ENCODE peak calls at places on chromosomes 13 and 19, in four cellular contexts. One of them, this sample, is unnamed.

GRCh38 chr19:5436101-5436947 is 18.9 kb upstream of the ZNRF4 start:
- DNase-seq in EL: peak
- DNase-seq in progenitor cell of endocrine pancreas: peak
- DNase-seq in stimulated activated CD8-positive, alpha-beta memory T cell treated with anti-CD3 and anti-CD28 coated beads, Interleukin-2, amount 100 ng/mL, for 1 hour: no peak
- DNase-seq in this sample: peak

GRCh38 chr19:44356383-44357111 is at the start of gene ZNF112:
- DNase-seq in EL: peak
- DNase-seq in progenitor cell of endocrine pancreas: peak
- DNase-seq in stimulated activated CD8-positive, alpha-beta memory T cell treated with anti-CD3 and anti-CD28 coated beads, Interleukin-2, amount 100 ng/mL, for 1 hour: no peak
- DNase-seq in this sample: peak

GRCh38 chr19:16274466-16274865 is 50.2 kb upstream of the KLF2 start:
- DNase-seq in EL: no peak
- DNase-seq in progenitor cell of endocrine pancreas: no peak
- DNase-seq in stimulated activated CD8-positive, alpha-beta memory T cell treated with anti-CD3 and anti-CD28 coated beads, Interleukin-2, amount 100 ng/mL, for 1 hour: no peak
- DNase-seq in this sample: no peak

GRCh38 chr19:4774136-4774535 is 17.4 kb upstream of the FEM1A start:
- DNase-seq in EL: no peak
- DNase-seq in progenitor cell of endocrine pancreas: no peak
- DNase-seq in stimulated activated CD8-positive, alpha-beta memory T cell treated with anti-CD3 and anti-CD28 coated beads, Interleukin-2, amount 100 ng/mL, for 1 hour: no peak
- DNase-seq in this sample: no peak

GRCh38 chr13:98564204-98564603 is 12.7 kb downstream of the STK24 start:
- DNase-seq in EL: no peak
- DNase-seq in progenitor cell of endocrine pancreas: no peak
- DNase-seq in stimulated activated CD8-positive, alpha-beta memory T cell treated with anti-CD3 and anti-CD28 coated beads, Interleukin-2, amount 100 ng/mL, for 1 hour: no peak
- DNase-seq in this sample: no peak

GRCh38 chr19:47133021-47133471 is 2.4 kb downstream of the SAE1 start:
- DNase-seq in EL: no peak
- DNase-seq in progenitor cell of endocrine pancreas: no peak
- DNase-seq in stimulated activated CD8-positive, alpha-beta memory T cell treated with anti-CD3 and anti-CD28 coated beads, Interleukin-2, amount 100 ng/mL, for 1 hour: no peak
- DNase-seq in this sample: no peak

GRCh38 chr13:75554981-75555380 is 5.4 kb downstream of the UCHL3 start:
- DNase-seq in EL: no peak
- DNase-seq in progenitor cell of endocrine pancreas: no peak
- DNase-seq in stimulated activated CD8-positive, alpha-beta memory T cell treated with anti-CD3 and anti-CD28 coated beads, Interleukin-2, amount 100 ng/mL, for 1 hour: no peak
- DNase-seq in this sample: no peak

GRCh38 chr19:28727133-28727834 is 485.7 kb downstream of the UQCRFS1 start:
- DNase-seq in EL: peak
- DNase-seq in progenitor cell of endocrine pancreas: no peak
- DNase-seq in stimulated activated CD8-positive, alpha-beta memory T cell treated with anti-CD3 and anti-CD28 coated beads, Interleukin-2, amount 100 ng/mL, for 1 hour: no peak
- DNase-seq in this sample: peak

GRCh38 chr13:21322988-21323387 is 136.1 kb downstream of the ZDHHC20 start:
- DNase-seq in EL: no peak
- DNase-seq in progenitor cell of endocrine pancreas: no peak
- DNase-seq in stimulated activated CD8-positive, alpha-beta memory T cell treated with anti-CD3 and anti-CD28 coated beads, Interleukin-2, amount 100 ng/mL, for 1 hour: no peak
- DNase-seq in this sample: no peak

GRCh38 chr13:49625392-49626137 is 2.7 kb upstream of the ARL11 start:
- DNase-seq in EL: no peak
- DNase-seq in progenitor cell of endocrine pancreas: no peak
- DNase-seq in stimulated activated CD8-positive, alpha-beta memory T cell treated with anti-CD3 and anti-CD28 coated beads, Interleukin-2, amount 100 ng/mL, for 1 hour: no peak
- DNase-seq in this sample: no peak

GRCh38 chr19:18058208-18059009 is 28.3 kb downstream of the IL12RB1 start:
- DNase-seq in EL: peak
- DNase-seq in progenitor cell of endocrine pancreas: peak
- DNase-seq in stimulated activated CD8-positive, alpha-beta memory T cell treated with anti-CD3 and anti-CD28 coated beads, Interleukin-2, amount 100 ng/mL, for 1 hour: peak
- DNase-seq in this sample: peak

GRCh38 chr19:45446944-45447343 is 20.9 kb upstream of the FOSB start:
- DNase-seq in EL: no peak
- DNase-seq in progenitor cell of endocrine pancreas: no peak
- DNase-seq in stimulated activated CD8-positive, alpha-beta memory T cell treated with anti-CD3 and anti-CD28 coated beads, Interleukin-2, amount 100 ng/mL, for 1 hour: no peak
- DNase-seq in this sample: no peak

GRCh38 chr19:13031917-13032623 is 36.8 kb downstream of the NFIX start:
- DNase-seq in EL: no peak
- DNase-seq in progenitor cell of endocrine pancreas: no peak
- DNase-seq in stimulated activated CD8-positive, alpha-beta memory T cell treated with anti-CD3 and anti-CD28 coated beads, Interleukin-2, amount 100 ng/mL, for 1 hour: no peak
- DNase-seq in this sample: peak